ENCODE peak calls at places on chromosomes 2 and 18, in six cellular contexts. J is upper lobe of right lung; R is brain microvascular endothelial cell; F is CD8-positive, alpha-beta T cell; P is endodermal cell; L is adipocyte. C is an unnamed sample.

GRCh38 chr18:65567372-65567771 is 183.4 kb upstream of the CDH7 start:
- DNase-seq in J (no peak), R (no peak), F (no peak), P (no peak), L (no peak), C (no peak)

GRCh38 chr2:158544998-158545397 is 88.2 kb downstream of the PKP4 start:
- DNase-seq in J (no peak), R (no peak), F (no peak), P (no peak), L (no peak), C (no peak)

GRCh38 chr2:17470855-17471641 is 47.2 kb downstream of the RAD51AP2 start:
- DNase-seq in J (no peak), R (peak; percentile 55), F (no peak), P (peak; percentile 65), L (peak; percentile 51), C (peak; percentile 35)

GRCh38 chr2:54497738-54498680 is 41.9 kb downstream of the SPTBN1 start:
- DNase-seq in J (no peak), R (peak; percentile 45), F (no peak), P (peak; percentile 74), L (no peak), C (peak; percentile 33)

GRCh38 chr2:190932524-190932923 is 51.9 kb downstream of the GLS start:
- DNase-seq in J (no peak), R (no peak), F (no peak), P (no peak), L (no peak), C (no peak)

GRCh38 chr2:140473851-140474250 is 1657.0 kb downstream of the LRP1B start:
- DNase-seq in J (no peak), R (no peak), F (no peak), P (no peak), L (no peak), C (no peak)

GRCh38 chr2:26573241-26573925 is 67.8 kb downstream of the CIB4 start:
- DNase-seq in J (peak; percentile 38), R (no peak), F (no peak), P (no peak), L (no peak), C (no peak)

GRCh38 chr2:174328309-174329156 is 6.2 kb upstream of the SP9 start:
- DNase-seq in J (no peak), R (no peak), F (no peak), P (peak; percentile 71), L (peak; percentile 21), C (no peak)

GRCh38 chr18:70469916-70470315 is 181.1 kb downstream of the SOCS6 start:
- DNase-seq in J (no peak), R (no peak), F (no peak), P (no peak), L (no peak), C (no peak)

GRCh38 chr2:208369091-208369490 is 37.5 kb upstream of the PTH2R start:
- DNase-seq in J (no peak), R (no peak), F (no peak), P (no peak), L (no peak), C (no peak)

GRCh38 chr2:220521591-220521990 is 894.2 kb downstream of the SLC4A3 start:
- DNase-seq in J (no peak), R (no peak), F (no peak), P (no peak), L (no peak), C (no peak)

GRCh38 chr2:216850665-216851327 is 9.1 kb downstream of the TNP1 start:
- DNase-seq in J (no peak), R (no peak), F (no peak), P (no peak), L (no peak), C (no peak)

GRCh38 chr2:201546576-201546975 is 95.0 kb downstream of the STRADB start:
- DNase-seq in J (no peak), R (peak; percentile 36), F (no peak), P (no peak), L (peak; percentile 49), C (no peak)

GRCh38 chr18:79765491-79766245 is 32.1 kb upstream of the KCNG2 start:
- DNase-seq in J (peak; percentile 23), R (no peak), F (no peak), P (peak; percentile 30), L (peak; percentile 25), C (no peak)

GRCh38 chr18:63979409-63979908 is 9.6 kb downstream of the SERPINB8 start:
- DNase-seq in J (no peak), R (peak; percentile 70), F (peak; percentile 54), P (peak; percentile 83), L (peak; percentile 90), C (peak; percentile 61)

GRCh38 chr2:229974271-229974670 is 52.0 kb downstream of the FBXO36 start:
- DNase-seq in J (no peak), R (peak; percentile 63), F (no peak), P (peak; percentile 57), L (peak; percentile 53), C (no peak)

GRCh38 chr2:100780203-100781008 is 39.5 kb upstream of the NPAS2 start:
- DNase-seq in J (no peak), R (no peak), F (no peak), P (no peak), L (no peak), C (no peak)

GRCh38 chr2:121045245-121045644 is 239.8 kb downstream of the TFCP2L1 start:
- DNase-seq in J (no peak), R (no peak), F (no peak), P (no peak), L (no peak), C (no peak)

GRCh38 chr18:51519571-51519970 is 322.1 kb upstream of the MEX3C start:
- DNase-seq in J (no peak), R (no peak), F (no peak), P (no peak), L (no peak), C (no peak)

GRCh38 chr2:127174176-127174575 is 45.9 kb downstream of the CYP27C1 start:
- DNase-seq in J (no peak), R (peak; percentile 41), F (no peak), P (peak; percentile 67), L (peak; percentile 54), C (no peak)

GRCh38 chr2:57443985-57444501 is 602.6 kb upstream of the VRK2 start:
- DNase-seq in J (no peak), R (peak; percentile 6), F (no peak), P (no peak), L (no peak), C (no peak)

GRCh38 chr2:190581997-190582396 is 47.5 kb upstream of the NEMP2 start:
- DNase-seq in J (no peak), R (no peak), F (no peak), P (no peak), L (no peak), C (no peak)

GRCh38 chr2:190121971-190122370 is 59.4 kb upstream of the MSTN start:
- DNase-seq in J (no peak), R (peak; percentile 25), F (no peak), P (no peak), L (peak; percentile 52), C (peak; percentile 53)

GRCh38 chr2:29601872-29602271 is 319.5 kb downstream of the ALK start:
- DNase-seq in J (no peak), R (no peak), F (no peak), P (no peak), L (no peak), C (no peak)

GRCh38 chr2:233990261-233990798 is 60.2 kb upstream of the SPP2 start:
- DNase-seq in J (no peak), R (no peak), F (peak; percentile 78), P (no peak), L (no peak), C (peak; percentile 55)

GRCh38 chr2:3128786-3129185 is 248.8 kb downstream of the EIPR1 start:
- DNase-seq in J (peak; percentile 21), R (no peak), F (no peak), P (no peak), L (no peak), C (no peak)

GRCh38 chr2:10357193-10357592 is 54.5 kb downstream of the HPCAL1 start:
- DNase-seq in J (no peak), R (no peak), F (no peak), P (no peak), L (no peak), C (no peak)

GRCh38 chr2:220701115-220701514 is 871.0 kb downstream of the EPHA4 start:
- DNase-seq in J (no peak), R (peak; percentile 42), F (no peak), P (no peak), L (no peak), C (no peak)

GRCh38 chr2:37602040-37602439 is 69.4 kb downstream of the CDC42EP3 start:
- DNase-seq in J (no peak), R (no peak), F (no peak), P (no peak), L (peak; percentile 24), C (peak; percentile 24)

GRCh38 chr18:77119851-77120491 is 12.6 kb downstream of the MBP start:
- DNase-seq in J (no peak), R (no peak), F (peak; percentile 47), P (peak; percentile 41), L (no peak), C (no peak)

GRCh38 chr2:238709324-238709723 is 138.6 kb upstream of the TWIST2 start:
- DNase-seq in J (no peak), R (no peak), F (no peak), P (peak; percentile 1), L (peak; percentile 65), C (no peak)

DNA sequence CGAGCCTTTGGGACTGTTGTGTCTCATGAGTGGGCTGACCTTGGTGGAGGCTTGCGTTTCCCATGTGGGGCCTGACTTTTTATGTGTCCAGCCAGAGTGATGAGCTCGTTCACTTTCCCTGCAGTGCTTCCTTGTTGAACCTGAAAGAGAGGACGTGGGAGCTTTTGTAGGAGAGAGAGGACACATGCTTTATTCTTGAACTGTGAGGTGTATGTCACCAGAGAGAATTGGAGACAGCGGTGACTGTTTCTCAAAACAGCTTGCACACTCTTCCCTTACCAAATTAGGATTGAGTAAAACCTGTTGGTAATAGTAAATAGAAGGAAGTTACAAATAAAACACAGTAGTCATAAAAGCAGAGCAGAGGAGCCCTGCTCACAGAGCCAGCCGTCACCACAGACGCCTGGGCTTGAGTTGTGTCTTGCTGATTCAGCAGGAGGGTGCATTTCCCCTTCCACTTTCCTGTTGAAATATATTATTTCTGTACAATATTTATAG is 60.7 kb downstream of the INPP4A start:
- DNase-seq in J (peak; percentile 77), R (no peak), F (no peak), P (no peak), L (no peak), C (no peak)
- H3K4me3 ChIP-seq in J (no peak overlapping the region), R (no peak overlapping the region), F (no peak overlapping the region), P (no peak overlapping the region), L (no peak overlapping the region), C (no peak overlapping the region)

DNA sequence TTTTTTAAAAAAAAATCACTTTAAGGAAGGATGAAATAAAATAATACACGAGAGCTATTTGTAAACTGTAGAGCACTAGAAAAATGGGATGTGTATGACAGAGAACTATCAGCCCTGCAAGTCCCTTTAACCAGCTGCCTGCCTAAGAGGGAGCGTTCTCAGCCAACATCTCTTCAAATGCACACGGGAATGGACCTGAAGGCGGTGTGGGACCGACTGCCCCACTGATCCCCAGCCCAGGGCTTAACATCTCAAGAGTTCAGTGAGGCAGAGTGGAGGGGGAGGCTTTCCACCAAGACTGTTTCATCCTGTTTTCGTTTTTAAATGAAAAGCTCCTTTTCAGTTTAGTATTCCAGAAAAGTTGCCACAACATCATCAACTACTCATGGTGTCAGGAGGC is 2.2 kb downstream of the INPP4A start:
- DNase-seq in J (no peak), R (no peak), F (no peak), P (no peak), L (no peak), C (no peak)
- H3K4me3 ChIP-seq in J (peak overlapping the region; percentile 78), R (no peak overlapping the region), F (peak overlapping the region; percentile 77), P (peak overlapping the region; percentile 99), L (no peak overlapping the region), C (no peak overlapping the region)

GRCh38 chr18:49847524-49847923 is 34.2 kb upstream of the ACAA2 start:
- DNase-seq in J (no peak), R (no peak), F (no peak), P (no peak), L (no peak), C (no peak)
- H3K4me3 ChIP-seq in J (no peak overlapping the region), R (no peak overlapping the region), F (no peak overlapping the region), P (no peak overlapping the region), L (no peak overlapping the region), C (no peak overlapping the region)

GRCh38 chr18:36830141-36830495 is 1.2 kb downstream of the KIAA1328 start:
- DNase-seq in J (no peak), R (no peak), F (no peak), P (no peak), L (no peak), C (no peak)
- H3K4me3 ChIP-seq in J (peak overlapping the region; percentile 95), R (no peak overlapping the region), F (no peak overlapping the region), P (peak overlapping the region; percentile 100), L (peak overlapping the region; percentile 93), C (peak overlapping the region; percentile 58)

C was measured in GM12865.